ENCODE peak calls at places on chromosome 1, in eight cellular contexts. One of them, this sample, is unnamed.

GRCh38 chr1:96581786-96582185 is 139.8 kb upstream of the PTBP2 start:
- DNase-seq in tibial nerve: no peak
- DNase-seq in OCI-LY7: no peak
- DNase-seq in naive thymus-derived CD4-positive, alpha-beta T cell: no peak
- DNase-seq in lung: no peak
- DNase-seq in kidney: no peak
- DNase-seq in dorsolateral prefrontal cortex: no peak
- DNase-seq in CD8-positive, alpha-beta memory T cell: no peak
- DNase-seq in this sample: no peak

GRCh38 chr1:48493031-48493430 is 21.0 kb upstream of the SPATA6 start:
- DNase-seq in tibial nerve: no peak
- DNase-seq in OCI-LY7: no peak
- DNase-seq in naive thymus-derived CD4-positive, alpha-beta T cell: no peak
- DNase-seq in lung: no peak
- DNase-seq in kidney: no peak
- DNase-seq in dorsolateral prefrontal cortex: no peak
- DNase-seq in CD8-positive, alpha-beta memory T cell: no peak
- DNase-seq in this sample: no peak

GRCh38 chr1:30777060-30777905 is 19.7 kb upstream of the LAPTM5 start:
- DNase-seq in tibial nerve: no peak
- DNase-seq in OCI-LY7: no peak
- DNase-seq in naive thymus-derived CD4-positive, alpha-beta T cell: no peak
- DNase-seq in lung: no peak
- DNase-seq in kidney: peak; percentile 73
- DNase-seq in dorsolateral prefrontal cortex: no peak
- DNase-seq in CD8-positive, alpha-beta memory T cell: no peak
- DNase-seq in this sample: no peak

GRCh38 chr1:29974345-29974744 is 738.0 kb downstream of the PTPRU start:
- DNase-seq in tibial nerve: no peak
- DNase-seq in OCI-LY7: no peak
- DNase-seq in naive thymus-derived CD4-positive, alpha-beta T cell: no peak
- DNase-seq in lung: peak; percentile 1
- DNase-seq in kidney: no peak
- DNase-seq in dorsolateral prefrontal cortex: no peak
- DNase-seq in CD8-positive, alpha-beta memory T cell: no peak
- DNase-seq in this sample: no peak

GRCh38 chr1:169928438-169929209 is 34.9 kb upstream of the SCYL3 start:
- DNase-seq in tibial nerve: no peak
- DNase-seq in OCI-LY7: peak; percentile 56
- DNase-seq in naive thymus-derived CD4-positive, alpha-beta T cell: peak; percentile 49
- DNase-seq in lung: no peak
- DNase-seq in kidney: no peak
- DNase-seq in dorsolateral prefrontal cortex: no peak
- DNase-seq in CD8-positive, alpha-beta memory T cell: peak; percentile 39
- DNase-seq in this sample: peak; percentile 58

GRCh38 chr1:201283836-201284553 is 689 bp downstream of the PKP1 start:
- DNase-seq in tibial nerve: no peak
- DNase-seq in OCI-LY7: no peak
- DNase-seq in naive thymus-derived CD4-positive, alpha-beta T cell: no peak
- DNase-seq in lung: no peak
- DNase-seq in kidney: peak; percentile 66
- DNase-seq in dorsolateral prefrontal cortex: no peak
- DNase-seq in CD8-positive, alpha-beta memory T cell: no peak
- DNase-seq in this sample: no peak

GRCh38 chr1:22662986-22663408 is 10.0 kb downstream of the C1QB start:
- DNase-seq in tibial nerve: no peak
- DNase-seq in OCI-LY7: no peak
- DNase-seq in naive thymus-derived CD4-positive, alpha-beta T cell: no peak
- DNase-seq in lung: no peak
- DNase-seq in kidney: peak; percentile 67
- DNase-seq in dorsolateral prefrontal cortex: no peak
- DNase-seq in CD8-positive, alpha-beta memory T cell: no peak
- DNase-seq in this sample: no peak

GRCh38 chr1:20530261-20530660 is 22.1 kb upstream of the FAM43B start:
- DNase-seq in tibial nerve: no peak
- DNase-seq in OCI-LY7: no peak
- DNase-seq in naive thymus-derived CD4-positive, alpha-beta T cell: no peak
- DNase-seq in lung: no peak
- DNase-seq in kidney: no peak
- DNase-seq in dorsolateral prefrontal cortex: no peak
- DNase-seq in CD8-positive, alpha-beta memory T cell: no peak
- DNase-seq in this sample: no peak

GRCh38 chr1:1063945-1064831 is 9.9 kb downstream of the RNF223 start:
- DNase-seq in tibial nerve: no peak
- DNase-seq in OCI-LY7: peak; percentile 70
- DNase-seq in naive thymus-derived CD4-positive, alpha-beta T cell: peak; percentile 72
- DNase-seq in lung: peak; percentile 54
- DNase-seq in kidney: peak; percentile 94
- DNase-seq in dorsolateral prefrontal cortex: no peak
- DNase-seq in CD8-positive, alpha-beta memory T cell: peak; percentile 74
- DNase-seq in this sample: peak; percentile 65

GRCh38 chr1:204404629-204405028 is 7.0 kb downstream of the PPP1R15B start:
- DNase-seq in tibial nerve: no peak
- DNase-seq in OCI-LY7: no peak
- DNase-seq in naive thymus-derived CD4-positive, alpha-beta T cell: no peak
- DNase-seq in lung: no peak
- DNase-seq in kidney: no peak
- DNase-seq in dorsolateral prefrontal cortex: no peak
- DNase-seq in CD8-positive, alpha-beta memory T cell: no peak
- DNase-seq in this sample: no peak

GRCh38 chr1:235513495-235514366 is 9.5 kb upstream of the B3GALNT2 start:
- DNase-seq in tibial nerve: no peak
- DNase-seq in OCI-LY7: peak; percentile 65
- DNase-seq in naive thymus-derived CD4-positive, alpha-beta T cell: peak; percentile 60
- DNase-seq in lung: no peak
- DNase-seq in kidney: no peak
- DNase-seq in dorsolateral prefrontal cortex: no peak
- DNase-seq in CD8-positive, alpha-beta memory T cell: peak; percentile 53
- DNase-seq in this sample: peak; percentile 63

GRCh38 chr1:64517640-64518039 is 47.7 kb downstream of the CACHD1 start:
- DNase-seq in tibial nerve: no peak
- DNase-seq in OCI-LY7: no peak
- DNase-seq in naive thymus-derived CD4-positive, alpha-beta T cell: no peak
- DNase-seq in lung: no peak
- DNase-seq in kidney: no peak
- DNase-seq in dorsolateral prefrontal cortex: no peak
- DNase-seq in CD8-positive, alpha-beta memory T cell: no peak
- DNase-seq in this sample: no peak

GRCh38 chr1:32872189-32872898 is 1.6 kb upstream of the FNDC5 start:
- DNase-seq in tibial nerve: peak; percentile 49
- DNase-seq in OCI-LY7: peak; percentile 78
- DNase-seq in naive thymus-derived CD4-positive, alpha-beta T cell: peak; percentile 58
- DNase-seq in lung: peak; percentile 54
- DNase-seq in kidney: no peak
- DNase-seq in dorsolateral prefrontal cortex: peak; percentile 74
- DNase-seq in CD8-positive, alpha-beta memory T cell: peak; percentile 50
- DNase-seq in this sample: peak; percentile 50

GRCh38 chr1:34057347-34057746 is 107.7 kb downstream of the CSMD2 start:
- DNase-seq in tibial nerve: no peak
- DNase-seq in OCI-LY7: no peak
- DNase-seq in naive thymus-derived CD4-positive, alpha-beta T cell: no peak
- DNase-seq in lung: no peak
- DNase-seq in kidney: no peak
- DNase-seq in dorsolateral prefrontal cortex: no peak
- DNase-seq in CD8-positive, alpha-beta memory T cell: no peak
- DNase-seq in this sample: no peak

GRCh38 chr1:227890451-227891222 is 57.1 kb downstream of the WNT9A start:
- DNase-seq in tibial nerve: peak; percentile 11
- DNase-seq in OCI-LY7: no peak
- DNase-seq in naive thymus-derived CD4-positive, alpha-beta T cell: no peak
- DNase-seq in lung: no peak
- DNase-seq in kidney: peak; percentile 59
- DNase-seq in dorsolateral prefrontal cortex: peak; percentile 17
- DNase-seq in CD8-positive, alpha-beta memory T cell: no peak
- DNase-seq in this sample: no peak

DNA sequence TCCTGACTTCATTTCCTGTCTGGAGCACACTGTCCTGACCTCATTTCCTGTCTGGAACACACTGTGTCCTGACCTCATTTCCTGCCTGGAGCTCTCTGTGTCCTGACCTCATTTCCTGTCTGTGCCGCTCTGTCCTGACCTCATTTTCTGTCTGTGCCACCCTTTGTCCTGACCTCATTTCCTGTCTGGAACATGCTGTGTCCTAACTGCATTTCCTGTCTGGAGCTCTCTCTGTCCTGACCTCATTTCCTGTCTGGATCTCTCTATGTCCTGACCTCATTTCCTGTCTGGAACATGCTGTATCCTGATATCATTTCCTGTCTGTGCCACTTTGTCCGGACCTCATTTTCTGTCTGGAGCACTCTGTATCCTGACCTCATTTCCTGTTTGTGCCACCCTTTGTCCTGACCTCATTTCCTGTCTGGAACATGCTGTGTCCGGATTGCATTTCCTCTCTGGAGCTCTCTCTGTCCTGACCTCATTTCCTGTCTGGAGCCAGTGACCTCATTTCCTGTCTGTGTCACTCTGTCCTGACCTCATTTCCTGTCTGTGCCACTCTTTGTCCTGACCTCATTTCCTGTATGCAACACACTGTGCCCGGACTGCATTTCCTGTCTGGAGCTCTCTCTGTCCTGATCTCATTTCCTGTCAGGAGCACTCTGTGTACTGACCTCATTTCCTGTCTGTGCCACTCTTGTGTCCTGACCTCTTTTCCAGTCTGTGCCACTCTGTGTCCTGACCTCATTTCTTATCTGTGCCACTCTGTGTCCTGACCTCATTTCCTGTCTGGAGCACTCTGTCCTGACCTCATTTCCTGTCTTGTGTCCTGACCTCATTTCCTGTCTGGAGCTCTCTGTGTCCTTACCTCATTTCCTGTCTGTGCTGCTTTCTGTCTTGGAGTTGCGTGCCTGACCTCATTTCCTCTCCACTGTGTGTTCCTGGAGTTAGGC is 27.6 kb downstream of the SKI start:
- DNase-seq in tibial nerve: no peak
- DNase-seq in OCI-LY7: peak; percentile 90
- DNase-seq in naive thymus-derived CD4-positive, alpha-beta T cell: peak; percentile 95
- DNase-seq in lung: no peak
- DNase-seq in kidney: no peak
- DNase-seq in dorsolateral prefrontal cortex: no peak
- DNase-seq in CD8-positive, alpha-beta memory T cell: peak; percentile 91
- DNase-seq in this sample: peak; percentile 95
- H3K27ac ChIP-seq in tibial nerve: peak overlapping the region; percentile 28
- H3K27ac ChIP-seq in OCI-LY7: peak overlapping the region; percentile 77
- H3K27ac ChIP-seq in naive thymus-derived CD4-positive, alpha-beta T cell: peak overlapping the region; percentile 98
- H3K27ac ChIP-seq in lung: peak overlapping the region; percentile 56
- H3K27ac ChIP-seq in kidney: peak overlapping the region; percentile 90
- H3K27ac ChIP-seq in dorsolateral prefrontal cortex: peak overlapping the region; percentile 72
- H3K27ac ChIP-seq in CD8-positive, alpha-beta memory T cell: peak overlapping the region; percentile 89
- H3K27ac ChIP-seq in this sample: peak overlapping the region; percentile 95

DNA sequence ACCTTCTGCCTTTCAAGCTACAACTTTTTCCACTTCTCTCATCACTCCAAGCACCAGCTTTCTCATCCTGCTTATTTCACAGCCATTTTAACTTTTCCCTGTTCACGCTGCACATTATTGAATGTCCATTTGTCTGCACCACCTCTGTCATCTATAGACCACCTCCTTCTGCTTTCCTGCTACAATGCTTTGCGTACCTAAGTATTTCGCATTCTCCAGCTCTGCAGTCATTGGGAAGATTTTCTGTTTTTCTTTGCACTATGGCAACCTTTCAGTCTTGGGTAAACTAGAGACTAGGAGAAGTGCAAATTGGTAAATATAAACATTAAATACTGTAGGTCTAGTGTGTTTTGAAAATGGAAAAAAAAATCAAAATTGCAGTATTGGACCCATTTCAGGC is 820 bp downstream of the CCDC30 start:
- DNase-seq in tibial nerve: no peak
- DNase-seq in OCI-LY7: no peak
- DNase-seq in naive thymus-derived CD4-positive, alpha-beta T cell: no peak
- DNase-seq in lung: no peak
- DNase-seq in kidney: no peak
- DNase-seq in dorsolateral prefrontal cortex: no peak
- DNase-seq in CD8-positive, alpha-beta memory T cell: no peak
- DNase-seq in this sample: no peak
- H3K4me3 ChIP-seq in tibial nerve: peak overlapping the region; percentile 76
- H3K4me3 ChIP-seq in OCI-LY7: no peak overlapping the region
- H3K4me3 ChIP-seq in naive thymus-derived CD4-positive, alpha-beta T cell: no peak overlapping the region
- H3K4me3 ChIP-seq in lung: peak overlapping the region; percentile 3
- H3K4me3 ChIP-seq in kidney: peak overlapping the region; percentile 83
- H3K4me3 ChIP-seq in dorsolateral prefrontal cortex: peak overlapping the region; percentile 86
- H3K4me3 ChIP-seq in CD8-positive, alpha-beta memory T cell: no peak overlapping the region
- H3K4me3 ChIP-seq in this sample: no peak overlapping the region

DNA sequence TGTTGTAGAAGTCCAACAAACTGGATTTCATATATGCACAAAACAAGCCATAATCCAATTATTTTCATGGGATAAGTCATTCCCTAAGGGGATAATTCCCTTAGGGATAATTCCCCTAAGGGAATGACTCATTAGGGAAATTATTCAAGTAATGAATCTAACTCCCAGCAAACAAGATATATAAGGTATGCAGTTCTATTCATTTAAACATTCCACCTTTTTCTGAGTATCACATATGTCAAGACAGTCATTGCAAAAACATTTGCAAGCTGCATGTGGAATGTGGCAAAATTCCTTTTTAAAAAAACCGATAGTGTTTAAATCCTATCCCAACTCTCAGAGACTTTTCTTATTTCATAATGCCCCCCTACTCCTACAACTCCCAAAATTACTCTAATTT is 131.2 kb downstream of the AKT3 start:
- DNase-seq in tibial nerve: no peak
- DNase-seq in OCI-LY7: no peak
- DNase-seq in naive thymus-derived CD4-positive, alpha-beta T cell: no peak
- DNase-seq in lung: no peak
- DNase-seq in kidney: no peak
- DNase-seq in dorsolateral prefrontal cortex: no peak
- DNase-seq in CD8-positive, alpha-beta memory T cell: no peak
- DNase-seq in this sample: no peak
- H3K27ac ChIP-seq in tibial nerve: no peak overlapping the region
- H3K27ac ChIP-seq in OCI-LY7: no peak overlapping the region
- H3K27ac ChIP-seq in naive thymus-derived CD4-positive, alpha-beta T cell: no peak overlapping the region
- H3K27ac ChIP-seq in lung: no peak overlapping the region
- H3K27ac ChIP-seq in kidney: no peak overlapping the region
- H3K27ac ChIP-seq in dorsolateral prefrontal cortex: no peak overlapping the region
- H3K27ac ChIP-seq in CD8-positive, alpha-beta memory T cell: no peak overlapping the region
- H3K27ac ChIP-seq in this sample: no peak overlapping the region

GRCh38 chr1:51344602-51345299 is 14.4 kb upstream of the TTC39A start:
- DNase-seq in tibial nerve: no peak
- DNase-seq in OCI-LY7: no peak
- DNase-seq in naive thymus-derived CD4-positive, alpha-beta T cell: no peak
- DNase-seq in lung: peak; percentile 44
- DNase-seq in kidney: peak; percentile 87
- DNase-seq in dorsolateral prefrontal cortex: no peak
- DNase-seq in CD8-positive, alpha-beta memory T cell: no peak
- DNase-seq in this sample: no peak
- H3K4me3 ChIP-seq in tibial nerve: no peak overlapping the region
- H3K4me3 ChIP-seq in OCI-LY7: no peak overlapping the region
- H3K4me3 ChIP-seq in naive thymus-derived CD4-positive, alpha-beta T cell: no peak overlapping the region
- H3K4me3 ChIP-seq in lung: peak overlapping the region; percentile 1
- H3K4me3 ChIP-seq in kidney: peak overlapping the region; percentile 30
- H3K4me3 ChIP-seq in dorsolateral prefrontal cortex: no peak overlapping the region
- H3K4me3 ChIP-seq in CD8-positive, alpha-beta memory T cell: no peak overlapping the region
- H3K4me3 ChIP-seq in this sample: no peak overlapping the region

DNA sequence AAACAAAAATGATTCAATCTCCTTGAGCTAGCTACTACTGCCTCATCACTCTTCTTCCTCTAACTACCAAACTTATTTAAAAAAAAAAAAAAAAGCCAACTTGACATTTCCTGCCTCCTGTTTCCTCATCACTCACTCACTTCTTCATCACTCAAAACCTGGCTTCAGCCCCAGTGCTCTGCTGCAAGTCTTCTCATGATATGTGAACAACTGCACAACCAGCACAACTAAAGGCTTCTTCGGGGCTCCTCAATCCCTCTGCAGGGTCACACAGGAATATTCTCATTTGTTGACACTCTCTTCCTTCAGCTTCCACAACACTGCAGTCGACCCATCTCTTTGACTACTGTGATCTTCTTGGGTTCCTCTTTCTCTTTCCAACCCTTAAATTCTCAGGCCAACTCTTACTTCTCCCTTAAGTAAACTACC is 7.6 kb downstream of the MTF1 start:
- DNase-seq in tibial nerve: no peak
- DNase-seq in OCI-LY7: peak; percentile 13
- DNase-seq in naive thymus-derived CD4-positive, alpha-beta T cell: peak; percentile 1
- DNase-seq in lung: no peak
- DNase-seq in kidney: no peak
- DNase-seq in dorsolateral prefrontal cortex: no peak
- DNase-seq in CD8-positive, alpha-beta memory T cell: no peak
- DNase-seq in this sample: no peak
- H3K27ac ChIP-seq in tibial nerve: no peak overlapping the region
- H3K27ac ChIP-seq in OCI-LY7: peak overlapping the region; percentile 18
- H3K27ac ChIP-seq in naive thymus-derived CD4-positive, alpha-beta T cell: no peak overlapping the region
- H3K27ac ChIP-seq in lung: no peak overlapping the region
- H3K27ac ChIP-seq in kidney: no peak overlapping the region
- H3K27ac ChIP-seq in dorsolateral prefrontal cortex: no peak overlapping the region
- H3K27ac ChIP-seq in CD8-positive, alpha-beta memory T cell: no peak overlapping the region
- H3K27ac ChIP-seq in this sample: no peak overlapping the region